ENCODE peak calls at places on chromosomes 6 and 20, in four cellular contexts. P is IMR-90, Q is A549, G is K562. N is an unnamed sample.

GRCh38 chr6:130964289-130964688 is 98.8 kb downstream of the EPB41L2 start:
- DNase-seq in P (no peak), Q (no peak), G (no peak), N (no peak)

GRCh38 chr6:85449388-85449817 is 480 bp upstream of the NT5E start:
- DNase-seq in P (peak; percentile 85), Q (peak; percentile 28), G (no peak), N (peak; percentile 73)

GRCh38 chr6:7137335-7138106 is 29.8 kb downstream of the RREB1 start:
- DNase-seq in P (peak; percentile 77), Q (no peak), G (peak; percentile 53), N (no peak)

GRCh38 chr6:142838821-142839685 is 105.9 kb downstream of the HIVEP2 start:
- DNase-seq in P (peak; percentile 72), Q (no peak), G (no peak), N (no peak)

GRCh38 chr6:111444794-111445193 is 38.2 kb downstream of the REV3L start:
- DNase-seq in P (no peak), Q (no peak), G (no peak), N (no peak)

GRCh38 chr6:56693246-56693607 is 50.5 kb upstream of the DST start:
- DNase-seq in P (peak; percentile 87), Q (no peak), G (no peak), N (no peak)

GRCh38 chr6:164178933-164179332 is 764.4 kb downstream of the QKI start:
- DNase-seq in P (no peak), Q (no peak), G (no peak), N (no peak)

GRCh38 chr6:12844284-12845223 is 128.0 kb downstream of the PHACTR1 start:
- DNase-seq in P (peak; percentile 1), Q (peak; percentile 21), G (peak; percentile 44), N (no peak)

GRCh38 chr6:22873531-22874136 is 304.3 kb downstream of the HDGFL1 start:
- DNase-seq in P (peak; percentile 71), Q (no peak), G (no peak), N (no peak)

GRCh38 chr6:37093728-37094069 is 76.3 kb upstream of the PIM1 start:
- DNase-seq in P (no peak), Q (no peak), G (no peak), N (no peak)

GRCh38 chr6:79949235-79949634 is 1.9 kb upstream of the ELOVL4 start:
- DNase-seq in P (peak; percentile 75), Q (peak; percentile 9), G (peak; percentile 33), N (peak; percentile 7)

GRCh38 chr6:3135668-3136297 is 17.3 kb downstream of the BPHL start:
- DNase-seq in P (no peak), Q (no peak), G (no peak), N (no peak)

GRCh38 chr6:82959385-82959941 is 106.2 kb downstream of the UBE3D start:
- DNase-seq in P (peak; percentile 70), Q (no peak), G (no peak), N (no peak)

GRCh38 chr20:23132930-23133559 is 46.9 kb upstream of the CD93 start:
- DNase-seq in P (no peak), Q (no peak), G (peak; percentile 82), N (no peak)

GRCh38 chr6:167252271-167252670 is 38.8 kb upstream of the UNC93A start:
- DNase-seq in P (no peak), Q (no peak), G (no peak), N (no peak)

GRCh38 chr20:49482621-49483017 is at the start of gene KCNB1:
- DNase-seq in P (peak; percentile 21), Q (peak; percentile 36), G (peak; percentile 94), N (no peak)

GRCh38 chr20:52056203-52057062 is 135.1 kb downstream of the ZFP64 start:
- DNase-seq in P (peak; percentile 95), Q (peak; percentile 19), G (no peak), N (no peak)

GRCh38 chr6:49939993-49940498 is 23.9 kb downstream of the DEFB114 start:
- DNase-seq in P (no peak), Q (no peak), G (peak; percentile 55), N (no peak)

GRCh38 chr6:148943451-148943850 is 196.6 kb downstream of the UST start:
- DNase-seq in P (peak; percentile 66), Q (no peak), G (no peak), N (no peak)

GRCh38 chr6:109458774-109459531 is 3.4 kb upstream of the MICAL1 start:
- DNase-seq in P (no peak), Q (no peak), G (no peak), N (peak; percentile 56)

GRCh38 chr20:11231742-11232141 is 557.9 kb upstream of the JAG1 start:
- DNase-seq in P (no peak), Q (no peak), G (no peak), N (no peak)

GRCh38 chr6:159788276-159788675 is 1.1 kb downstream of the TCP1 start:
- DNase-seq in P (no peak), Q (no peak), G (no peak), N (no peak)

GRCh38 chr6:141443032-141443431 is 689.7 kb upstream of the GJE1 start:
- DNase-seq in P (no peak), Q (no peak), G (no peak), N (no peak)

GRCh38 chr6:87660226-87660886 is 41.7 kb downstream of the AKIRIN2 start:
- DNase-seq in P (peak; percentile 83), Q (no peak), G (no peak), N (no peak)

GRCh38 chr20:16434087-16434664 is 139.1 kb downstream of the KIF16B start:
- DNase-seq in P (peak; percentile 18), Q (peak; percentile 47), G (peak; percentile 68), N (peak; percentile 63)

GRCh38 chr20:45315672-45316071 is 7.6 kb upstream of the MATN4 start:
- DNase-seq in P (no peak), Q (no peak), G (no peak), N (no peak)

GRCh38 chr6:30555428-30556005 is 772 bp downstream of the GNL1 start:
- DNase-seq in P (peak; percentile 23), Q (no peak), G (peak; percentile 66), N (no peak)

GRCh38 chr20:33992145-33992922 is 1.4 kb upstream of the RALY start:
- DNase-seq in P (peak; percentile 54), Q (peak; percentile 29), G (no peak), N (no peak)

GRCh38 chr6:135102191-135102590 is 47.6 kb upstream of the HBS1L start:
- DNase-seq in P (no peak), Q (no peak), G (no peak), N (no peak)

GRCh38 chr6:117520603-117521002 is 38.1 kb downstream of the DCBLD1 start:
- DNase-seq in P (no peak), Q (no peak), G (no peak), N (no peak)

GRCh38 chr6:117518870-117519269 is 36.4 kb downstream of the DCBLD1 start:
- DNase-seq in P (no peak), Q (no peak), G (no peak), N (no peak)

GRCh38 chr6:117521785-117522502 is 39.5 kb downstream of the DCBLD1 start:
- DNase-seq in P (no peak), Q (no peak), G (no peak), N (no peak)
- TF ChIP-seq ELK1 in P (no peak), Q (no peak), G (no peak), N (no peak)

GRCh38 chr6:119581220-119581619 is 231.7 kb upstream of the MAN1A1 start:
- DNase-seq in P (no peak), Q (no peak), G (no peak), N (no peak)

DNA sequence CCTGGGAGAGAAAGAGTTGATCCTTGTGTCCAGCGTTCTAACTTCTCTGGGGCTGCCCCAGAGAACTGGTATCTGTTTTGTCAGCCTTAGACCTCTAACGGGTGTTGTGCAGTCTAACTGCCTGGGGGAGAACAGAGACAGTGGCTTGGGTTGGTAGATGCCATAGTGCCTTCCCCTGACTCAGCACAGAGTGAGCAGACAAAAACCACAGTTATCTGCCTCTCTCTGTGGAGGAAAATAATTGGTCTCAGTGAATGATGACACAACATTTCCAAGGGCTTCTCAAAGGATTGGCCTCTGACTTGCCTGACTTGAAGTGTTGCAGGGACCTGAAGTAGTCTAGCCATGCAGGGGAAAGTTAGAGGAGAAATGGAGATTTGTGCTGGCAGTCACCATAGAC is 226.2 kb upstream of the MAN1A1 start:
- DNase-seq in P (peak; percentile 52), Q (no peak), G (no peak), N (no peak)
- TF ChIP-seq ELK1 in P (no peak), Q (no peak), G (no peak), N (no peak)

GRCh38 chr6:46174904-46175303 is 4.1 kb upstream of the ENPP5 start:
- DNase-seq in P (no peak), Q (no peak), G (no peak), N (no peak)

GRCh38 chr6:46170357-46171289 is at the start of gene ENPP5:
- DNase-seq in P (no peak), Q (no peak), G (peak; percentile 23), N (peak; percentile 12)

GRCh38 chr6:46175976-46176375 is 5.2 kb upstream of the ENPP5 start:
- DNase-seq in P (no peak), Q (no peak), G (no peak), N (no peak)

GRCh38 chr6:46172176-46172575 is 1.4 kb upstream of the ENPP5 start:
- DNase-seq in P (no peak), Q (no peak), G (no peak), N (no peak)

DNA sequence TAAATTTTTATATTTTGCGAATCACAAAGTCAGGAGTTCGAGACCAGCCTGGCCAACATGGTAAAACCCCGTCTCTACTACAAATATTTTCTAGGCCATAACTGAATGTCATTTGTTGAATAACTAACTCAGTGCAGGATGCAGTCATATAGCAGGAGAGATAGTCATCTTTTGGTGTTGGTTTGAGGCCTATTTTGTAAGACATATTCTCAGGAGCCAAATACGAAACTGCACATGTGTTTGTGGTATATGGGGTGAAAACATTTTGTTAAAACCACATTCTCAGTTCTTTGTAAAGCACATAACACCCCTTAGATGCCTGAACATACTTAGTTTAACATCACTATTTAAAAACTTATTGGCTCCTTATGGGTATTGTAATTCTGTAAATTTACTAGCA is 4.7 kb upstream of the ENPP5 start:
- DNase-seq in P (no peak), Q (no peak), G (no peak), N (peak; percentile 57)
- TF ChIP-seq ELK1 in P (no peak), Q (no peak), G (no peak), N (no peak)

GRCh38 chr6:27096834-27097511 is 150.5 kb upstream of the PRSS16 start:
- DNase-seq in P (peak; percentile 75), Q (peak; percentile 47), G (peak; percentile 15), N (no peak)

GRCh38 chr6:27092316-27092692 is 155.2 kb upstream of the PRSS16 start:
- DNase-seq in P (no peak), Q (no peak), G (no peak), N (no peak)

GRCh38 chr6:27095914-27096313 is 151.6 kb upstream of the PRSS16 start:
- DNase-seq in P (no peak), Q (no peak), G (no peak), N (no peak)

GRCh38 chr6:27088068-27088467 is 159.4 kb upstream of the PRSS16 start:
- DNase-seq in P (no peak), Q (no peak), G (no peak), N (no peak)

DNA sequence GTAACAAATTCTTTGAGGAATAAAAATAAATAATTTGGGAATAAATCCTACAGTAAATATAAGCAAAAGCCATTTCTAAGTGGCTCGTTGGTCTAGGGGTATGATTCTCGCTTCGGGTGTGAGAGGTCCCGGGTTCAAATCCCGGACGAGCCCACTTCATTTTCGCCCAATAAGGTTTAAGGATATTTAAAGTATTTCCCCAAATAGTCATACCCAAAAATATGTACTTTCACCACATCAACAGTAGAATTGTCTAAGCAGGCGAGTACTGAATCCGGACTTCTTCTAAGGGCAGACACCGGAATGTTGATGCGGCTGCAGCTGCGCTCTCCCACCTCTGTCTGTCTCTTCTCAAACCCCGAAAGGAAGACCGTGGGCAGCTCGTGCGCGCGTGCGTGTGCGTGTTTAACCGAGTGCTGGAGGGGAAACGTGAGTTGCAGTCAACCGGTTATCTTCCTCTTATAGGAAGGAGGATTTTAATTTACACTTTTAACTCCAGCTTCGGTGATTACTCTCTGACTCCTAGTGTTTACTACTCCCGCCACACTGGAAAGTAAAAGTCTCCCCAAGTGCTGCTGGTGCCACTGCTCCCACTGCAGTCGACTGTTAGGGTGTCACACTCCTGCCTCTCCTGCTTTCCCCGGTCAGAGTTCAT is 155.7 kb upstream of the PRSS16 start:
- DNase-seq in P (peak; percentile 95), Q (peak; percentile 72), G (peak; percentile 59), N (peak; percentile 54)
- TF ChIP-seq ELK1 in P (no peak), Q (no peak), G (no peak), N (no peak)

N was measured in GM12878.